ENCODE peak calls at places on chromosomes 4 and X, in ten cellular contexts. F is NCI-H2081; G is GM13976; D is omental fat pad; J is upper lobe of left lung; K is body of pancreas; B is amygdala; Q is neural progenitor cell; S is activated T-helper 1 cell treated with anti-CD3 and anti-CD28 coated beads, Interleukin-12 subunit alpha, Interleukin-12 subunit beta, Interleukin-2, Interleukin-4 antibody, amounts not matched to agents 30 ng/mL and 10 ng/mL and 1 ng/mL, durations not matched to agents 14 hours and 24 hours and 36 hours; I is transverse colon. A is an unnamed sample.

GRCh38 chrX:153469811-153470410 is 465 bp downstream of the HAUS7 start:
- DNase-seq in F (no peak), G (no peak), D (no peak), J (no peak), K (no peak), B (no peak), Q (peak), S (peak), I (no peak), A (peak)

GRCh38 chr4:8699479-8700145 is 107.0 kb downstream of the CPZ start:
- DNase-seq in F (no peak), G (no peak), D (no peak), J (peak), K (no peak), B (no peak), Q (no peak), S (no peak), I (peak), A (no peak)

GRCh38 chr4:151114986-151115385 is 15.6 kb downstream of the RPS3A start:
- DNase-seq in F (no peak), G (no peak), D (no peak), J (no peak), K (no peak), B (no peak), Q (no peak), S (no peak), I (no peak), A (no peak)

GRCh38 chrX:32010157-32010656 is 938.4 kb upstream of the FTHL17 start:
- DNase-seq in F (no peak), G (no peak), D (no peak), J (no peak), K (no peak), B (no peak), Q (no peak), S (no peak), I (no peak), A (no peak)

GRCh38 chrX:115047715-115048114 is 30.3 kb upstream of the IL13RA2 start:
- DNase-seq in F (no peak), G (no peak), D (no peak), J (no peak), K (no peak), B (no peak), Q (no peak), S (no peak), I (no peak), A (no peak)

GRCh38 chr4:166324321-166324720 is 451.3 kb downstream of the TLL1 start:
- DNase-seq in F (peak), G (no peak), D (no peak), J (no peak), K (peak), B (no peak), Q (peak), S (no peak), I (peak), A (peak)

GRCh38 chr4:167049257-167049656 is 185.0 kb downstream of the SPOCK3 start:
- DNase-seq in F (no peak), G (no peak), D (no peak), J (no peak), K (no peak), B (no peak), Q (no peak), S (no peak), I (no peak), A (no peak)

GRCh38 chr4:54440394-54441223 is 211.5 kb downstream of the PDGFRA start:
- DNase-seq in F (peak), G (peak), D (no peak), J (no peak), K (no peak), B (no peak), Q (peak), S (no peak), I (no peak), A (peak)